ENCODE peak calls at places on chromosomes 3 and 15, in six cellular contexts. N, W, P, A, F and O are unnamed samples.

GRCh38 chr3:50317303-50317702 is 5.2 kb downstream of the HYAL2 start:
- DNase-seq in N (no peak), W (peak), P (no peak), A (no peak), F (no peak), O (no peak)

GRCh38 chr15:88604381-88604951 is 16.7 kb upstream of the AEN start:
- DNase-seq in N (no peak), W (no peak), P (no peak), A (no peak), F (no peak), O (no peak)

GRCh38 chr3:32313723-32314473 is 75.4 kb downstream of the CMTM8 start:
- DNase-seq in N (no peak), W (no peak), P (no peak), A (no peak), F (no peak), O (no peak)

GRCh38 chr3:65348596-65348995 is 660.8 kb upstream of the ADAMTS9 start:
- DNase-seq in N (no peak), W (no peak), P (no peak), A (peak), F (no peak), O (no peak)

GRCh38 chr3:174533286-174533685 is 325.8 kb upstream of the NAALADL2 start:
- DNase-seq in N (no peak), W (no peak), P (no peak), A (peak), F (no peak), O (no peak)

GRCh38 chr3:193938613-193939012 is 197.3 kb upstream of the HES1 start:
- DNase-seq in N (no peak), W (no peak), P (no peak), A (no peak), F (no peak), O (no peak)

GRCh38 chr15:69289312-69290146 is 9.2 kb upstream of the PAQR5 start:
- DNase-seq in N (no peak), W (no peak), P (no peak), A (no peak), F (no peak), O (no peak)

GRCh38 chr3:54427951-54428871 is 305.9 kb downstream of the CACNA2D3 start:
- DNase-seq in N (peak), W (no peak), P (peak), A (peak), F (no peak), O (peak)

GRCh38 chr3:194640829-194641228 is 7.6 kb upstream of the TMEM44 start:
- DNase-seq in N (peak), W (no peak), P (peak), A (no peak), F (no peak), O (no peak)

GRCh38 chr3:123361019-123361418 is 87.9 kb downstream of the ADCY5 start:
- DNase-seq in N (no peak), W (no peak), P (no peak), A (no peak), F (no peak), O (no peak)

GRCh38 chr15:74584779-74585178 is 30.9 kb upstream of the CLK3 start:
- DNase-seq in N (no peak), W (no peak), P (no peak), A (no peak), F (no peak), O (no peak)

GRCh38 chr3:63400259-63400860 is 122.3 kb downstream of the SYNPR start:
- DNase-seq in N (no peak), W (no peak), P (no peak), A (peak), F (no peak), O (no peak)